ENCODE peak calls at places on chromosome 3, in seven cellular contexts. I, E, A, Y, U, K and R are unnamed samples.

GRCh38 chr3:113247664-113248458 is 36.5 kb downstream of the BOC start:
- DNase-seq in I (no peak), E (no peak), A (no peak), Y (no peak), U (peak), K (no peak), R (no peak)

GRCh38 chr3:105397974-105398373 is 31.3 kb downstream of the ALCAM start:
- DNase-seq in I (no peak), E (no peak), A (no peak), Y (no peak), U (no peak), K (no peak), R (no peak)

GRCh38 chr3:135325726-135326245 is 530.7 kb downstream of the EPHB1 start:
- DNase-seq in I (no peak), E (no peak), A (no peak), Y (no peak), U (no peak), K (no peak), R (no peak)

GRCh38 chr3:101926594-101927105 is 77.3 kb downstream of the NFKBIZ start:
- DNase-seq in I (no peak), E (no peak), A (no peak), Y (no peak), U (peak), K (no peak), R (no peak)

GRCh38 chr3:58621086-58621830 is 44.1 kb upstream of the FAM107A start:
- DNase-seq in I (no peak), E (no peak), A (no peak), Y (no peak), U (no peak), K (no peak), R (no peak)

GRCh38 chr3:31890007-31890406 is 91.1 kb downstream of the OSBPL10 start:
- DNase-seq in I (no peak), E (no peak), A (no peak), Y (no peak), U (no peak), K (no peak), R (no peak)

GRCh38 chr3:100708989-100709839 is at the start of gene TFG:
- DNase-seq in I (peak), E (peak), A (peak), Y (peak), U (peak), K (peak), R (peak)

GRCh38 chr3:162390891-162391290 is 894.3 kb downstream of the OTOL1 start:
- DNase-seq in I (no peak), E (no peak), A (no peak), Y (no peak), U (peak), K (no peak), R (no peak)

GRCh38 chr3:77204788-77205187 is 164.9 kb downstream of the ROBO2 start:
- DNase-seq in I (no peak), E (peak), A (no peak), Y (no peak), U (no peak), K (no peak), R (no peak)

GRCh38 chr3:104596551-104596950 is 770.2 kb upstream of the ALCAM start:
- DNase-seq in I (no peak), E (peak), A (no peak), Y (peak), U (peak), K (no peak), R (no peak)

GRCh38 chr3:48285675-48286074 is 44.8 kb downstream of the ZNF589 start:
- DNase-seq in I (no peak), E (no peak), A (no peak), Y (no peak), U (no peak), K (no peak), R (no peak)

GRCh38 chr3:133880287-133880686 is 15.4 kb downstream of the RAB6B start:
- DNase-seq in I (no peak), E (no peak), A (no peak), Y (no peak), U (no peak), K (peak), R (no peak)

GRCh38 chr3:56879453-56880224 is 77.9 kb upstream of the ARHGEF3 start:
- DNase-seq in I (no peak), E (no peak), A (no peak), Y (no peak), U (peak), K (peak), R (no peak)